ENCODE peak calls at places on chromosomes 12 and 14, in four cellular contexts. J is HepG2, U is GM12878, V is K562. X is an unnamed sample.
A peak's percentile ranks its signal among the peaks of the same experiment; 100 is the strongest.

GRCh38 chr14:62301911-62302310 is 539.7 kb downstream of the SNAPC1 start:
- DNase-seq in J (no peak), U (no peak), V (no peak), X (no peak)

GRCh38 chr12:115323223-115323905 is 639.4 kb upstream of the TBX3 start:
- DNase-seq in U (no peak), J (no peak), V (no peak), X (no peak)

GRCh38 chr12:32471601-32472001 is 72.2 kb downstream of the FGD4 start:
- DNase-seq in V (no peak), J (no peak), U (no peak), X (no peak)

GRCh38 chr12:120077260-120077659 is 39.3 kb downstream of the RAB35 start:
- DNase-seq in V (no peak), U (no peak), J (no peak), X (no peak)

GRCh38 chr12:8823565-8824300 is 1.3 kb downstream of the A2ML1 start:
- DNase-seq in V (peak; percentile 68), J (no peak), U (no peak), X (peak; percentile 53)

GRCh38 chr14:64217747-64218146 is 76.4 kb downstream of the ESR2 start:
- DNase-seq in V (no peak), J (no peak), U (no peak), X (no peak)

GRCh38 chr12:102034346-102034745 is 27.4 kb downstream of the WASHC3 start:
- DNase-seq in U (no peak), V (no peak), J (no peak), X (no peak)

GRCh38 chr12:108117163-108117849 is 11.8 kb upstream of the WSCD2 start:
- DNase-seq in U (no peak), J (no peak), V (peak; percentile 93), X (no peak)

GRCh38 chr12:118059645-118060275 is 1.2 kb downstream of the WSB2 start:
- DNase-seq in U (no peak), J (no peak), V (no peak), X (peak; percentile 55)

GRCh38 chr14:104333903-104334811 is 195.8 kb downstream of the KIF26A start:
- DNase-seq in J (no peak), U (no peak), V (no peak), X (no peak)

GRCh38 chr14:24162083-24162482 is 1.0 kb downstream of the IRF9 start:
- DNase-seq in V (no peak), U (no peak), J (no peak), X (no peak)

GRCh38 chr12:16593546-16593945 is 12.4 kb downstream of the LMO3 start:
- DNase-seq in J (no peak), U (no peak), V (no peak), X (no peak)

GRCh38 chr12:68225576-68226476 is at the start of gene IL26:
- DNase-seq in J (no peak), U (no peak), V (no peak), X (no peak)

GRCh38 chr12:68224613-68225285 is 861 bp downstream of the IL26 start:
- DNase-seq in V (no peak), J (no peak), U (no peak), X (peak; percentile 33)

GRCh38 chr12:68222336-68222735 is 3.3 kb downstream of the IL26 start:
- DNase-seq in V (no peak), J (no peak), U (no peak), X (no peak)

GRCh38 chr12:68221497-68221896 is 4.1 kb downstream of the IL26 start:
- DNase-seq in U (no peak), V (no peak), J (no peak), X (no peak)

GRCh38 chr12:68223067-68223747 is 2.4 kb downstream of the IL26 start:
- DNase-seq in J (peak; percentile 71), V (peak; percentile 90), U (peak; percentile 71), X (peak; percentile 88)
- TF ChIP-seq POLR2AphosphoS5 in J (no peak), V (no peak), U (no peak), X (no peak)

GRCh38 chr12:47415054-47415453 is 290.8 kb downstream of the RPAP3 start:
- DNase-seq in V (no peak), U (no peak), J (no peak), X (no peak)

GRCh38 chr12:47412837-47413236 is 293.0 kb downstream of the RPAP3 start:
- DNase-seq in V (no peak), U (no peak), J (no peak), X (no peak)

GRCh38 chr12:47411961-47412360 is 293.9 kb downstream of the RPAP3 start:
- DNase-seq in U (no peak), V (no peak), J (no peak), X (no peak)

GRCh38 chr12:47414511-47414910 is 291.3 kb downstream of the RPAP3 start:
- DNase-seq in J (no peak), U (no peak), V (no peak), X (no peak)

DNA sequence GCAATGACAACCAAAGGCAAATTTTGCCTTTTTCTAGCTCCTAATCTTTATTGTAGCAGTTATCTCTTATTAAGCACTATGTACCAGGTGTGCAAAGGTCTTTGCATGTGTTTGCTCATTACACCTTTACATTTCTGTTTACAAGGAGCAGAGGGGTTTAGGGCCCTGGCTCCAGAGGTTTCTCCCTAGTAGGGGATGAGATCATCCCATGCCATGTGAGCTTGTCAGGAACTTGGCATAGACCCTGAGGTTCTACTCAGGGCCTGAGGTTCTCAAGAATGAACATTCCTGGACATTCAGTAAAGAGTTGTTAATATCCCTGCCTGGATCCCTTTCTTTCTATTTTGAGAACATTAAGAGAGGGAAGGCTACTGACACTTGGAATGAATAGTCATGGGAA is 292.0 kb downstream of the RPAP3 start:
- DNase-seq in U (no peak), V (no peak), J (no peak), X (no peak)
- TF ChIP-seq MYC in U (no peak), V (no peak), J (no peak), X (no peak)

GRCh38 chr14:52949711-52950409 is 990 bp downstream of the FERMT2 start:
- DNase-seq in V (no peak), U (no peak), J (peak; percentile 44), X (peak; percentile 58)
- TF ChIP-seq POLR2AphosphoS5 in V (no peak), U (no peak), J (no peak), X (no peak)

DNA sequence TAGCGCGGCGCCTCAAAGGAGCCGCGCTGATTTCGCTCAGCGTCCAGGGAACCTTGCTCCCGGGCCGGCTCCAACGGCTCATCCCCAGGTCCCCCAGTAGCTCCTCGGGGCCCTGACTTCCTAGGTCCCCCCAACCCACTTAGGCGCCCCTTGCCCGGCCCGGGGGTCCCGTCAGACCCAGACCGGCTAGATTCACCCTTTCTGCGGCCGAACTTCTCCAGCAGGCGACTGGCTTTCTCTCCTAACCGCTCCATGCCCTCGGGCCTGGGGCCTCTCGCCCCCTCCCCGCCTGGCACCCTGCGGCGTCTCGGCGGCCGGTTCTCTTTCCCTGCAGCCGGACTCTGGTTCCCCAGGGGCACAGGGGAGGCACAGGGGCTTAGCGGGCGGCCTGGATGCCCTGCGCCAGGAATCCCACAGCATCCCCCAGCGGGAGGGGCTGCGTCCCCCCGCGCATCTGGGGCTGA is 306 bp downstream of the AJUBA start:
- DNase-seq in J (no peak), U (no peak), V (no peak), X (peak; percentile 28)
- TF ChIP-seq MYC in J (no peak), U (no peak), V (no peak), X (no peak)

GRCh38 chr12:74245458-74245857 is 292.2 kb upstream of the ATXN7L3B start:
- DNase-seq in U (no peak), V (no peak), J (no peak), X (no peak)

DNA sequence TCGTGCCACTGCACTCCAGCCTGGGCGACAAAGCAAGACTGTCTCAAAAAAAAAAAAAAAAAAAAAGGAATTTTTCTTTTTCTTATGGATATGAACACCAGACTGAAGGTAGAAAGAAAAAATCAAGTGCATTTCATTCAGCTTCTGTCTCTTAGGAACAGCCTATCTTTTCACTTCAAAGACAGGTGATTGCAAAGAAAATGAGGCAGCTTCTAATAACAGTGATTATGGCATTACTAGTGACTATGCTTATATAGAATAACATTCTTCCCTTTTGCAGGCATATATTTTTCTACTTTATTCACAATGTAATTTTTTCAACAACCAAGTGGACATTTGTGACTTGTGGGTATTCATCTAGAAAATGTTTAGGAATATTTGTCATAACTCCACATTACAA is 295.5 kb upstream of the ATXN7L3B start:
- DNase-seq in J (no peak), U (no peak), V (no peak), X (no peak)
- TF ChIP-seq POLR2AphosphoS5 in J (no peak), U (no peak), V (no peak), X (no peak)

GRCh38 chr14:21978184-21978998 is 304.8 kb upstream of the OR4E1 start:
- DNase-seq in J (peak; percentile 55), U (no peak), V (peak; percentile 44), X (peak; percentile 41)
- TF ChIP-seq MYC in J (no peak), U (no peak), V (no peak), X (no peak)

GRCh38 chr12:127579446-127579845 is 687.5 kb upstream of the TMEM132C start:
- DNase-seq in V (no peak), U (no peak), J (no peak), X (no peak)
- TF ChIP-seq POLR2AphosphoS5 in V (no peak), U (no peak), J (no peak), X (no peak)

GRCh38 chr14:20652996-20653975 is 11.8 kb upstream of the OR6S1 start:
- DNase-seq in U (peak; percentile 45), V (peak; percentile 82), J (peak; percentile 32), X (peak; percentile 32)
- TF ChIP-seq MYC in U (no peak), V (peak; percentile 55), J (no peak), X (no peak)

DNA sequence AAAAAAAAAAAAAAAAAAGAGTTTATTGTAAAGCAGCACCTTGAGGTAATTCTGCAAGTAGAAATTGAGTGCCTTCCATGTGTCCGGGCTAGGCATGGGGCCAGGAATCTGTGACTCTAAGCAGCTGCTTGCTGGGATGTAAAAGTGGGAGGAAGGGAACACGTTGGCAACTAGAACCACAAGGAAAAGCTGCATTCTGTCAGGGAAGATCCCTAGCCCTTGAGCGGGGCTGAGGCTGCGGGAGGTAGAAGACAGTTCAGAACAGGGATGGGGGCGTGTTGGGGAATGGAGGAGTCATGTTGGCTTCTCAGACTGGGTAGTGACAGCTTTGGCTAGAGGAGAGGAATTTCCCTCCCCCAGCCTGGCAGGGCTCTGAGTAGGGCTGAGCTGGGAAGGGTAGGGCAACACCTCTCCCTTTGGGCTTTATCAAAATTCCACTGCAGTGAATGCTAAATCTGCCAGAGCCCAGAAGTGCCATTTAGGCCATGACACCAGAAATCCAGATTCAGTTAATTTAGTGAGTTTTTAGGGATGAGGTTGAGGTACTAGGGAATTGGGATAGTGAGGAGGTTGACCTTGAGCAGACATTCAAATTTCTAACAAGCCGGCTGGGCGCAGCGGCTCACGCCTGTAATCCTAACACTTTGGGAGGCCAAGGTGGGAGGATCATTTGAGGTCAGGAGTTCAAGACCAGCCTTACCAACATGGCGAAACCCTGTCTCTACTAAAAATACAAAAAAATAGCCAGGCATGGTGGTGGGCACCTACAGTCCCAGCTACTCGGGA is 3.4 kb upstream of the TRAFD1 start:
- DNase-seq in J (no peak), V (peak; percentile 20), U (no peak), X (no peak)
- TF ChIP-seq POLR2AphosphoS5 in J (no peak), V (no peak), U (no peak), X (no peak)

X was measured in endothelial cell of umbilical vein.